ENCODE peak calls at places on chromosomes 5 and 9, in nine cellular contexts. One of them, this sample, is unnamed.

GRCh38 chr5:112161392-112161748 is 257.7 kb downstream of the EPB41L4A start:
- DNase-seq in prostate gland: no peak
- DNase-seq in IMR-90: no peak
- DNase-seq in sigmoid colon: no peak
- DNase-seq in transverse colon: no peak
- DNase-seq in heart left ventricle: no peak
- DNase-seq in uterus: no peak
- DNase-seq in H1: no peak
- DNase-seq in adrenal gland: no peak
- DNase-seq in this sample: no peak

GRCh38 chr5:58073246-58073645 is 386.6 kb downstream of the PLK2 start:
- DNase-seq in prostate gland: no peak
- DNase-seq in IMR-90: no peak
- DNase-seq in sigmoid colon: no peak
- DNase-seq in transverse colon: no peak
- DNase-seq in heart left ventricle: no peak
- DNase-seq in uterus: no peak
- DNase-seq in H1: no peak
- DNase-seq in adrenal gland: no peak
- DNase-seq in this sample: no peak

GRCh38 chr9:33468797-33469621 is 4.7 kb downstream of the NOL6 start:
- DNase-seq in prostate gland: no peak
- DNase-seq in IMR-90: no peak
- DNase-seq in sigmoid colon: peak
- DNase-seq in transverse colon: no peak
- DNase-seq in heart left ventricle: no peak
- DNase-seq in uterus: peak
- DNase-seq in H1: no peak
- DNase-seq in adrenal gland: no peak
- DNase-seq in this sample: peak

GRCh38 chr5:44565872-44566271 is 176.7 kb upstream of the FGF10 start:
- DNase-seq in prostate gland: no peak
- DNase-seq in IMR-90: no peak
- DNase-seq in sigmoid colon: no peak
- DNase-seq in transverse colon: no peak
- DNase-seq in heart left ventricle: no peak
- DNase-seq in uterus: no peak
- DNase-seq in H1: no peak
- DNase-seq in adrenal gland: no peak
- DNase-seq in this sample: no peak

GRCh38 chr9:128107260-128107970 is 20.1 kb downstream of the PTGES2 start:
- DNase-seq in prostate gland: no peak
- DNase-seq in IMR-90: no peak
- DNase-seq in sigmoid colon: peak
- DNase-seq in transverse colon: no peak
- DNase-seq in heart left ventricle: peak
- DNase-seq in uterus: no peak
- DNase-seq in H1: no peak
- DNase-seq in adrenal gland: no peak
- DNase-seq in this sample: no peak

GRCh38 chr9:34337404-34337803 is 8.0 kb downstream of the NUDT2 start:
- DNase-seq in prostate gland: no peak
- DNase-seq in IMR-90: peak
- DNase-seq in sigmoid colon: no peak
- DNase-seq in transverse colon: no peak
- DNase-seq in heart left ventricle: no peak
- DNase-seq in uterus: no peak
- DNase-seq in H1: no peak
- DNase-seq in adrenal gland: no peak
- DNase-seq in this sample: no peak

GRCh38 chr9:109417585-109418544 is 80.2 kb downstream of the PTPN3 start:
- DNase-seq in prostate gland: no peak
- DNase-seq in IMR-90: no peak
- DNase-seq in sigmoid colon: no peak
- DNase-seq in transverse colon: no peak
- DNase-seq in heart left ventricle: peak
- DNase-seq in uterus: no peak
- DNase-seq in H1: no peak
- DNase-seq in adrenal gland: no peak
- DNase-seq in this sample: no peak

GRCh38 chr9:134328841-134329575 is 2.8 kb downstream of the RXRA start:
- DNase-seq in prostate gland: peak
- DNase-seq in IMR-90: no peak
- DNase-seq in sigmoid colon: peak
- DNase-seq in transverse colon: peak
- DNase-seq in heart left ventricle: peak
- DNase-seq in uterus: peak
- DNase-seq in H1: no peak
- DNase-seq in adrenal gland: peak
- DNase-seq in this sample: peak

GRCh38 chr9:137366445-137366810 is 56.5 kb downstream of the EXD3 start:
- DNase-seq in prostate gland: no peak
- DNase-seq in IMR-90: no peak
- DNase-seq in sigmoid colon: peak
- DNase-seq in transverse colon: no peak
- DNase-seq in heart left ventricle: no peak
- DNase-seq in uterus: no peak
- DNase-seq in H1: no peak
- DNase-seq in adrenal gland: peak
- DNase-seq in this sample: no peak

GRCh38 chr5:78553991-78554390 is 94.6 kb downstream of the LHFPL2 start:
- DNase-seq in prostate gland: no peak
- DNase-seq in IMR-90: no peak
- DNase-seq in sigmoid colon: no peak
- DNase-seq in transverse colon: no peak
- DNase-seq in heart left ventricle: no peak
- DNase-seq in uterus: no peak
- DNase-seq in H1: no peak
- DNase-seq in adrenal gland: no peak
- DNase-seq in this sample: no peak

GRCh38 chr9:38284039-38284767 is 108.3 kb upstream of the ALDH1B1 start:
- DNase-seq in prostate gland: no peak
- DNase-seq in IMR-90: no peak
- DNase-seq in sigmoid colon: no peak
- DNase-seq in transverse colon: no peak
- DNase-seq in heart left ventricle: no peak
- DNase-seq in uterus: no peak
- DNase-seq in H1: no peak
- DNase-seq in adrenal gland: no peak
- DNase-seq in this sample: peak

DNA sequence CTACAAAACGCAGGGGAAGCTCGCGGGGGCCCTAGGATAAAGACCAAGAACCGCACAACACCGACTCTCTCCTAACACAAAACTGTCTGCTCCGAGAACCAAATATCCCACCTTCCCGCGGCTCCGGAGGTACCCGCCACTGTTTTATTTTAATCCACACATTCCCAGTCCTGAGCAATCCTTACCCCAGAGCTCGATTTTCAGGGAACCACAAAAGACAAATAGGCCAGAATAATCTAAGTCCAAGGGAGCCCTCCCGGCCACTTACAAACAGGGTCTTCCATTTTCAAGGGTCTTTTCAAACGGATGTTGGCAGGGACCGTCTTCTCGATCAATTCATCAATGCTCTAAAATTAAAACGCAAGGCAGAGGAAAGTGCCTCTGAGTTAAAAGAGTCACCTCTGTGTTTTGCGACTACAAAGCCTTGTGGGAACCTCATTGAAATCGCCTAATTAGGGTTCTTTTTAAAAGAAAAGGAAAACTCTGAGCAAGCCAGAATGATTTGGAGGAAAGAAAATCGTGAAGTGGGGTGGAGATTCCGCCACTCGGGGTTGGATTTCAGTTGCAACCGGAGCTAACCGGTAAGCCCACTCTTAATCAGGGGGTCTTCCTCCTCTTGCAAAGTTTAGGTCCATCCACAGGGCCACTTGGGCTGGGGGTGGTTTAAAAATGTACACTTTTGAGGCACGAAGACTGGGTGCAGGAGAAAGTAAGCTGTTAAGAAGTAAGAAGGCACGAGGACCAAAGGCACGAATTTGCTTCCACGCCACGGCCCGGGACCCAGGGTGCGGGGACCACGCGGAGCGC is 980 bp downstream of the GLDC start:
- DNase-seq in prostate gland: no peak
- DNase-seq in IMR-90: no peak
- DNase-seq in sigmoid colon: no peak
- DNase-seq in transverse colon: no peak
- DNase-seq in heart left ventricle: no peak
- DNase-seq in uterus: no peak
- DNase-seq in H1: no peak
- DNase-seq in adrenal gland: no peak
- DNase-seq in this sample: no peak
- H3K4me3 ChIP-seq in prostate gland: peak
- H3K4me3 ChIP-seq in IMR-90: no peak
- H3K4me3 ChIP-seq in sigmoid colon: no peak
- H3K4me3 ChIP-seq in transverse colon: no peak
- H3K4me3 ChIP-seq in heart left ventricle: peak
- H3K4me3 ChIP-seq in uterus: peak
- H3K4me3 ChIP-seq in H1: peak
- H3K4me3 ChIP-seq in adrenal gland: no peak
- H3K4me3 ChIP-seq in this sample: no peak

DNA sequence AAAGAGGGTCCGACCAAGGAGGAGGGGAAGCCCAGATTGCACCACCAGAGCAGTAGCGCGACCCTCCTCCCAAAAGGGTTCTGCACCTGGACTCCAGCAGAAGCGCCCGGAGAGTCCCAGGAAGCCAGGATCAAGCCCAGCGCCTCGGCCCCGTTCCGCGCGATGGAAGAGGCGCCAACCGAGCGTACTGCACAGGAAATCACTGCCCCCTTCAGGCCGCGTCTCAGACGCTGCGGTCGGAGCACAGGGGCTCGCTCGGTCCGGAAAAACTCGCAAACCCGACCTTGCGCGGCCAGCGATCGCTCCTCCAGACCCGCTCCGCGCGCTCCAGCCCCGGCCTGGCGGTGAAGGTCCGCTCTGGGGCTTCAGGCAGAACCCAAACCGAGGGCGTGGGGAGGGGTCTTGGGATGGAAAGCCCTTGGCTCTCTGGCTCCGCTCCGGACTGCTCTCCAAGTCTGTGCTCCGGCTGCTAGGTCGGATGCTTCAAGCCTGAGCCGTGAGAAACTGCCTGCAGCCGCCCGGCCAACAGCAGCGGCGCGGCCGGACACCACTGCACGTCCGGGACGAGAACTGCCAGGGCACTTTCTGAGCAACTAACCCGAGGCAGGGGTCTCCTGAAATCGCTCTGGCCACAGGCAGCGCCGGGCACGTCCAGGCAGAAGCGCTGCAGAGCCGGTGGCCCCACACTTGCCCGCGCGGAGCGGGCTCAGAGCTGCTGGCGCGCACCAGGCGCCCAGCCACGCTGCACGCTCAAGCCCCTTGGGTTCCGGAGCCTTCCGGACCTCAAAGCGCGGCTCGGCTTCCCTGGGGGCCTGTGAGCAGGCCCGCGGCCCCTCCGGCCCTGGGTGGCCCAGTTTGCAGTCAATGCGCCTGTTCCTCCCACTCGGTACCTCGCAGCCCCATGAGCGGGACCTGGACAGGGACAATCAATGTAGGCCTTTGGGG is 1.3 kb downstream of the GABBR2 start:
- DNase-seq in prostate gland: peak
- DNase-seq in IMR-90: peak
- DNase-seq in sigmoid colon: no peak
- DNase-seq in transverse colon: no peak
- DNase-seq in heart left ventricle: peak
- DNase-seq in uterus: no peak
- DNase-seq in H1: peak
- DNase-seq in adrenal gland: peak
- DNase-seq in this sample: peak
- TF ChIP-seq CTCF in prostate gland: no peak
- TF ChIP-seq CTCF in IMR-90: peak
- TF ChIP-seq CTCF in sigmoid colon: no peak
- TF ChIP-seq CTCF in transverse colon: no peak
- TF ChIP-seq CTCF in heart left ventricle: no peak
- TF ChIP-seq CTCF in uterus: no peak
- TF ChIP-seq CTCF in H1: peak
- TF ChIP-seq CTCF in adrenal gland: peak
- TF ChIP-seq CTCF in this sample: no peak

DNA sequence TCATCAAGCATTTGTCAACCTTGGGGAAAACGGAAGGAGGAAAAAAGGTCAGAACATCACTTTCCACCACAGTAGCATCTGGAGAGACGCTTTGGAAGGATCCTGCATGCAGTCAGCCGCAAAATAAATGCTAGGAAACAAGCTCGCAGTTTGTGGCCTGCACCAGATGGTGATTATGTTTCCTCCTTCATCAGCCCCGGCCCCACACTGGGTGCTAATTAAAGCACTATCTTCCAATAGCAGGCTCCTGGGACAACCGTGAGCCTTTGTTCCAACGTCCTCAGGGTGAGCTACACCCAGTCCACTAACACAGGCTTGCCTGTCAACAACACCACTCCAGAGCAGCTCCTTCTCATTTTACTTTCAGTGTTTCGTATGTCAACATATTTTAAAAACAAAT is 64.0 kb downstream of the RNF130 start:
- DNase-seq in prostate gland: no peak
- DNase-seq in IMR-90: no peak
- DNase-seq in sigmoid colon: no peak
- DNase-seq in transverse colon: no peak
- DNase-seq in heart left ventricle: no peak
- DNase-seq in uterus: no peak
- DNase-seq in H1: no peak
- DNase-seq in adrenal gland: no peak
- DNase-seq in this sample: no peak
- TF ChIP-seq POLR2A in prostate gland: no peak
- TF ChIP-seq POLR2A in IMR-90: no peak
- TF ChIP-seq POLR2A in sigmoid colon: no peak
- TF ChIP-seq POLR2A in transverse colon: no peak
- TF ChIP-seq POLR2A in heart left ventricle: no peak
- TF ChIP-seq POLR2A in uterus: no peak
- TF ChIP-seq POLR2A in H1: no peak
- TF ChIP-seq POLR2A in adrenal gland: no peak
- TF ChIP-seq POLR2A in this sample: no peak

GRCh38 chr5:1497795-1498622 is 25.8 kb downstream of the LPCAT1 start:
- DNase-seq in prostate gland: no peak
- DNase-seq in IMR-90: no peak
- DNase-seq in sigmoid colon: no peak
- DNase-seq in transverse colon: peak
- DNase-seq in heart left ventricle: no peak
- DNase-seq in uterus: peak
- DNase-seq in H1: no peak
- DNase-seq in adrenal gland: no peak
- DNase-seq in this sample: no peak

GRCh38 chr5:1494780-1495524 is 28.8 kb downstream of the LPCAT1 start:
- DNase-seq in prostate gland: no peak
- DNase-seq in IMR-90: no peak
- DNase-seq in sigmoid colon: no peak
- DNase-seq in transverse colon: peak
- DNase-seq in heart left ventricle: no peak
- DNase-seq in uterus: no peak
- DNase-seq in H1: no peak
- DNase-seq in adrenal gland: no peak
- DNase-seq in this sample: no peak

GRCh38 chr5:1495525-1495897 is 28.2 kb downstream of the LPCAT1 start:
- DNase-seq in prostate gland: no peak
- DNase-seq in IMR-90: no peak
- DNase-seq in sigmoid colon: no peak
- DNase-seq in transverse colon: no peak
- DNase-seq in heart left ventricle: no peak
- DNase-seq in uterus: no peak
- DNase-seq in H1: no peak
- DNase-seq in adrenal gland: no peak
- DNase-seq in this sample: no peak

GRCh38 chr5:1498623-1499416 is 24.9 kb downstream of the LPCAT1 start:
- DNase-seq in prostate gland: no peak
- DNase-seq in IMR-90: no peak
- DNase-seq in sigmoid colon: no peak
- DNase-seq in transverse colon: no peak
- DNase-seq in heart left ventricle: no peak
- DNase-seq in uterus: no peak
- DNase-seq in H1: no peak
- DNase-seq in adrenal gland: no peak
- DNase-seq in this sample: no peak

GRCh38 chr5:1497271-1497777 is 26.4 kb downstream of the LPCAT1 start:
- DNase-seq in prostate gland: no peak
- DNase-seq in IMR-90: no peak
- DNase-seq in sigmoid colon: no peak
- DNase-seq in transverse colon: peak
- DNase-seq in heart left ventricle: no peak
- DNase-seq in uterus: peak
- DNase-seq in H1: no peak
- DNase-seq in adrenal gland: no peak
- DNase-seq in this sample: no peak
- H3K4me3 ChIP-seq in prostate gland: no peak
- H3K4me3 ChIP-seq in IMR-90: no peak
- H3K4me3 ChIP-seq in sigmoid colon: no peak
- H3K4me3 ChIP-seq in transverse colon: no peak
- H3K4me3 ChIP-seq in heart left ventricle: no peak
- H3K4me3 ChIP-seq in uterus: no peak
- H3K4me3 ChIP-seq in H1: no peak
- H3K4me3 ChIP-seq in adrenal gland: no peak
- H3K4me3 ChIP-seq in this sample: no peak

This sample was measured in lower leg skin.